ENCODE peak calls at places on chromosomes 7 and 10, in nine cellular contexts. P is HepG2, Y is GM23338, Q is SK-N-SH, A is breast epithelium, K is K562, J is spleen, W is HL-60, E is HCT116. D is an unnamed sample.

GRCh38 chr7:41847641-41848040 is 144.8 kb upstream of the INHBA start:
- DNase-seq in P (no peak), Y (no peak), Q (no peak), A (no peak), K (no peak), J (no peak), W (no peak), E (no peak), D (no peak)

GRCh38 chr10:45368181-45368580 is 5.8 kb upstream of the ALOX5 start:
- DNase-seq in P (no peak), Y (no peak), Q (no peak), A (no peak), K (no peak), J (no peak), W (no peak), E (no peak), D (no peak)

GRCh38 chr10:43214956-43215561 is 51.8 kb downstream of the RASGEF1A start:
- DNase-seq in P (no peak), Y (no peak), Q (peak), A (no peak), K (no peak), J (peak), W (no peak), E (no peak), D (no peak)

GRCh38 chr7:16604054-16604453 is 41.5 kb downstream of the ANKMY2 start:
- DNase-seq in P (peak), Y (no peak), Q (no peak), A (no peak), K (no peak), J (no peak), W (no peak), E (no peak), D (no peak)

GRCh38 chr7:36784991-36785940 is 61.0 kb upstream of the AOAH start:
- DNase-seq in P (no peak), Y (no peak), Q (no peak), A (peak), K (no peak), J (peak), W (peak), E (no peak), D (peak)

GRCh38 chr7:150375662-150376521 is 3.2 kb upstream of the ZNF775 start:
- DNase-seq in P (no peak), Y (no peak), Q (no peak), A (no peak), K (no peak), J (no peak), W (no peak), E (no peak), D (peak)

GRCh38 chr10:116625845-116626244 is 5.1 kb downstream of the PNLIPRP2 start:
- DNase-seq in P (no peak), Y (no peak), Q (no peak), A (no peak), K (no peak), J (no peak), W (no peak), E (no peak), D (no peak)

GRCh38 chr7:33093266-33093665 is 15.9 kb downstream of the RP9 start:
- DNase-seq in P (no peak), Y (no peak), Q (no peak), A (no peak), K (no peak), J (no peak), W (no peak), E (no peak), D (no peak)

GRCh38 chr7:69104023-69104422 is 494.3 kb upstream of the AUTS2 start:
- DNase-seq in P (no peak), Y (peak), Q (no peak), A (no peak), K (no peak), J (no peak), W (no peak), E (no peak), D (no peak)

GRCh38 chr10:13439771-13440708 is 88.8 kb downstream of the BEND7 start:
- DNase-seq in P (peak), Y (peak), Q (peak), A (peak), K (peak), J (peak), W (peak), E (no peak), D (peak)

GRCh38 chr7:150903627-150904026 is 51.3 kb downstream of the AOC1 start:
- DNase-seq in P (no peak), Y (no peak), Q (peak), A (peak), K (peak), J (no peak), W (no peak), E (no peak), D (peak)

GRCh38 chr7:86792260-86792659 is 148.6 kb downstream of the GRM3 start:
- DNase-seq in P (no peak), Y (no peak), Q (no peak), A (no peak), K (no peak), J (no peak), W (no peak), E (no peak), D (no peak)

GRCh38 chr7:86785641-86786040 is 141.9 kb downstream of the GRM3 start:
- DNase-seq in P (no peak), Y (no peak), Q (no peak), A (no peak), K (no peak), J (no peak), W (no peak), E (no peak), D (no peak)

GRCh38 chr7:86790383-86790782 is 146.7 kb downstream of the GRM3 start:
- DNase-seq in P (no peak), Y (no peak), Q (no peak), A (no peak), K (no peak), J (no peak), W (no peak), E (no peak), D (no peak)

GRCh38 chr7:86786376-86786775 is 142.7 kb downstream of the GRM3 start:
- DNase-seq in P (no peak), Y (no peak), Q (no peak), A (no peak), K (no peak), J (peak), W (no peak), E (no peak), D (no peak)

GRCh38 chr7:86788948-86789347 is 145.2 kb downstream of the GRM3 start:
- DNase-seq in P (no peak), Y (no peak), Q (no peak), A (no peak), K (no peak), J (no peak), W (no peak), E (no peak), D (no peak)
- TF ChIP-seq POLR2AphosphoS5 in P (no peak), Y (no peak), Q (no peak), A (no peak), K (no peak), J (no peak), W (no peak), E (no peak), D (no peak)

GRCh38 chr7:101402835-101403234 is 40.2 kb downstream of the COL26A1 start:
- DNase-seq in P (no peak), Y (no peak), Q (no peak), A (no peak), K (no peak), J (no peak), W (no peak), E (no peak), D (no peak)
- H3K27ac ChIP-seq in P (no peak), Y (peak), Q (no peak), A (no peak), K (no peak), J (no peak), W (no peak), E (no peak), D (no peak)

GRCh38 chr7:20075415-20075814 is 141.8 kb downstream of the MACC1 start:
- DNase-seq in P (no peak), Y (no peak), Q (no peak), A (no peak), K (no peak), J (no peak), W (no peak), E (no peak), D (no peak)
- TF ChIP-seq POLR2AphosphoS5 in P (no peak), Y (no peak), Q (no peak), A (no peak), K (no peak), J (no peak), W (no peak), E (no peak), D (no peak)

GRCh38 chr7:55534262-55534915 is 37.9 kb downstream of the VOPP1 start:
- DNase-seq in P (peak), Y (no peak), Q (no peak), A (peak), K (no peak), J (peak), W (peak), E (no peak), D (peak)
- H3K27ac ChIP-seq in P (peak), Y (no peak), Q (peak), A (peak), K (no peak), J (peak), W (peak), E (no peak), D (peak)

GRCh38 chr10:70494536-70494935 is 16.0 kb downstream of the PALD1 start:
- DNase-seq in P (no peak), Y (no peak), Q (no peak), A (no peak), K (no peak), J (no peak), W (peak), E (no peak), D (no peak)

GRCh38 chr10:70495691-70496261 is 17.2 kb downstream of the PALD1 start:
- DNase-seq in P (no peak), Y (no peak), Q (no peak), A (no peak), K (no peak), J (no peak), W (no peak), E (no peak), D (no peak)

GRCh38 chr10:70496341-70497119 is 18.0 kb downstream of the PALD1 start:
- DNase-seq in P (no peak), Y (no peak), Q (no peak), A (no peak), K (no peak), J (no peak), W (no peak), E (no peak), D (no peak)

GRCh38 chr10:70493660-70494234 is 15.2 kb downstream of the PALD1 start:
- DNase-seq in P (no peak), Y (peak), Q (no peak), A (no peak), K (no peak), J (peak), W (peak), E (no peak), D (peak)

GRCh38 chr10:70494966-70495365 is 16.4 kb downstream of the PALD1 start:
- DNase-seq in P (no peak), Y (no peak), Q (no peak), A (no peak), K (no peak), J (peak), W (peak), E (no peak), D (peak)
- TF ChIP-seq POLR2AphosphoS5 in P (no peak), Y (no peak), Q (no peak), A (no peak), K (no peak), J (peak), W (no peak), E (no peak), D (no peak)

DNA sequence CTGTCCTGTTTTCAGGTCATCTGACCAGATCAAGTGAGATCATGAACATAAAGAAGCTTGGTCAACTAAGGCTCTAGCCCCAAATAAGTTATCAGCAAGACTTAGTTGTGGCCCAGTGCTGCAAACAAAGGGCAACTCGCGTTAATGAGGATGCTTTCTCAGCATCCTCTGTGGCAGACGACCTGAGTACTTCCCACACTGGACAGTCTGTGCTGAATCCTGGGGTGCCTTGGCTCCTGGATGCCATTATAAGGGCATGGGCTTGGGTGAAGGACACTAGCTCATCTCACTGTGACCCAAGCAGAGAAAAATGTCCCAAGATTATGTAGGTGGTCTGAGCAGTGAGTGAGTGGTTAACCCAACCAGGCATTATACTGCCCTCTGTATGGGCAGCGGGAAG is 13.9 kb downstream of the CPA5 start:
- DNase-seq in P (no peak), Y (no peak), Q (no peak), A (no peak), K (no peak), J (no peak), W (no peak), E (no peak), D (no peak)
- H3K27ac ChIP-seq in P (no peak), Y (no peak), Q (no peak), A (no peak), K (no peak), J (no peak), W (no peak), E (no peak), D (no peak)

GRCh38 chr7:30142710-30143109 is 7.9 kb downstream of the MTURN start:
- DNase-seq in P (peak), Y (no peak), Q (no peak), A (peak), K (no peak), J (no peak), W (no peak), E (peak), D (peak)
- TF ChIP-seq POLR2AphosphoS5 in P (no peak), Y (no peak), Q (no peak), A (no peak), K (no peak), J (no peak), W (no peak), E (no peak), D (no peak)

D was measured in transverse colon.